ENCODE peak calls at places on chromosomes 5 and 9, in seven cellular contexts. L is psoas muscle, D is lung, B is breast epithelium, W is endothelial cell of umbilical vein, E is body of pancreas, H is left ventricle myocardium inferior. M is an unnamed sample.

GRCh38 chr5:154038241-154038603 is 488 bp downstream of the FAM114A2 start:
- DNase-seq in L (no peak), D (no peak), B (no peak), W (no peak), E (peak; percentile 37), H (no peak), M (no peak)

GRCh38 chr9:104177003-104177611 is 83.0 kb downstream of the SMC2 start:
- DNase-seq in L (no peak), D (no peak), B (no peak), W (peak; percentile 14), E (peak; percentile 32), H (no peak), M (peak; percentile 28)

GRCh38 chr5:143023447-143024096 is 253.4 kb downstream of the ARHGAP26 start:
- DNase-seq in L (peak; percentile 92), D (no peak), B (no peak), W (no peak), E (peak; percentile 25), H (peak; percentile 79), M (peak; percentile 30)

GRCh38 chr5:127519527-127519926 is 2.1 kb downstream of the PRRC1 start:
- DNase-seq in L (no peak), D (no peak), B (no peak), W (no peak), E (no peak), H (no peak), M (no peak)

GRCh38 chr5:140348104-140348503 is 1.7 kb upstream of the HBEGF start:
- DNase-seq in L (no peak), D (no peak), B (no peak), W (no peak), E (no peak), H (no peak), M (no peak)

GRCh38 chr9:127005770-127006314 is 91.3 kb downstream of the RALGPS1 start:
- DNase-seq in L (no peak), D (no peak), B (no peak), W (no peak), E (no peak), H (no peak), M (no peak)

GRCh38 chr9:83981126-83981871 is 694 bp downstream of the RMI1 start:
- DNase-seq in L (no peak), D (no peak), B (no peak), W (peak; percentile 64), E (peak; percentile 79), H (no peak), M (peak; percentile 28)

GRCh38 chr5:52801329-52801728 is 13.6 kb downstream of the ITGA1 start:
- DNase-seq in L (no peak), D (no peak), B (no peak), W (peak; percentile 48), E (no peak), H (no peak), M (no peak)

GRCh38 chr9:90826326-90827020 is 24.9 kb downstream of the SYK start:
- DNase-seq in L (no peak), D (no peak), B (no peak), W (no peak), E (no peak), H (no peak), M (no peak)

GRCh38 chr5:78768781-78769380 is 120.3 kb upstream of the LHFPL2 start:
- DNase-seq in L (no peak), D (no peak), B (no peak), W (no peak), E (no peak), H (no peak), M (peak; percentile 37)

GRCh38 chr9:137294684-137295312 is 7.3 kb downstream of the NRARP start:
- DNase-seq in L (no peak), D (no peak), B (no peak), W (peak; percentile 66), E (no peak), H (no peak), M (no peak)

GRCh38 chr5:139514486-139514856 is 31.9 kb upstream of the STING1 start:
- DNase-seq in L (no peak), D (no peak), B (no peak), W (no peak), E (no peak), H (no peak), M (no peak)

GRCh38 chr5:107502711-107503110 is 168.0 kb downstream of the EFNA5 start:
- DNase-seq in L (no peak), D (no peak), B (no peak), W (no peak), E (no peak), H (no peak), M (no peak)

GRCh38 chr5:97102010-97102470 is 40.4 kb downstream of the LIX1 start:
- DNase-seq in L (no peak), D (no peak), B (no peak), W (no peak), E (no peak), H (no peak), M (no peak)

GRCh38 chr5:54909911-54910870 is 75.2 kb downstream of the ESM1 start:
- DNase-seq in L (no peak), D (no peak), B (no peak), W (peak; percentile 94), E (no peak), H (no peak), M (peak; percentile 41)

GRCh38 chr5:131148835-131149234 is 16.2 kb downstream of the HINT1 start:
- DNase-seq in L (no peak), D (no peak), B (no peak), W (no peak), E (no peak), H (no peak), M (no peak)

GRCh38 chr5:36701085-36701691 is 94.8 kb downstream of the SLC1A3 start:
- DNase-seq in L (no peak), D (no peak), B (no peak), W (no peak), E (no peak), H (no peak), M (peak; percentile 95)

GRCh38 chr5:167271061-167271460 is 1020.4 kb upstream of the WWC1 start:
- DNase-seq in L (no peak), D (no peak), B (no peak), W (no peak), E (no peak), H (no peak), M (no peak)

GRCh38 chr9:618478-618877 is 223.0 kb upstream of the DMRT1 start:
- DNase-seq in L (no peak), D (no peak), B (no peak), W (no peak), E (no peak), H (no peak), M (no peak)

GRCh38 chr5:111795142-111795541 is 38.1 kb upstream of the NREP start:
- DNase-seq in L (no peak), D (no peak), B (no peak), W (no peak), E (no peak), H (no peak), M (no peak)

GRCh38 chr9:126293522-126293889 is 33.1 kb upstream of the MVB12B start:
- DNase-seq in L (no peak), D (no peak), B (no peak), W (no peak), E (no peak), H (no peak), M (no peak)

GRCh38 chr9:119905706-119906105 is 536.5 kb upstream of the BRINP1 start:
- DNase-seq in L (no peak), D (no peak), B (no peak), W (no peak), E (no peak), H (no peak), M (no peak)

GRCh38 chr9:6417186-6417585 is 4.2 kb downstream of the UHRF2 start:
- DNase-seq in L (no peak), D (no peak), B (no peak), W (no peak), E (no peak), H (no peak), M (no peak)

GRCh38 chr9:2116073-2116472 is 100.9 kb downstream of the SMARCA2 start:
- DNase-seq in L (no peak), D (no peak), B (no peak), W (peak; percentile 17), E (no peak), H (no peak), M (peak; percentile 15)

GRCh38 chr9:106619211-106619610 is 243.8 kb upstream of the ZNF462 start:
- DNase-seq in L (no peak), D (no peak), B (no peak), W (no peak), E (no peak), H (no peak), M (peak; percentile 41)

DNA sequence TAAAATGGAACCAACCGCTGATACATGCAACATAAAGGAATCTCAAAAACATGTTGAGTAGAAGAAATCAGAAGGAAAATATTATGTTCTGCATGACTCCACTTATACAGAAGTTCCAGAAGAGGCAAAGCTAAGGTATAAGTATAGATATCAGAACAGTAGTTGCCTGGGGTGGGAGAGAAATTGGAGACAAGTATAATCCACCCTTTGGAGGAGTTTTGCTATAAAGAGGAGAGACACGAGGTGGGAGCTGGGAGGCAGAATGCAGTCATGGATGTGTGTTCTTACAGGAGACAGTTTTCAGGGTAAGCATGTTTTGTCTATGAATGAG is 72.3 kb downstream of the MED27 start:
- DNase-seq in L (no peak), D (no peak), B (no peak), W (no peak), E (no peak), H (no peak), M (no peak)
- TF ChIP-seq CTCF in L (no peak), D (no peak), B (no peak), W (no peak), E (no peak), H (no peak), M (no peak)

GRCh38 chr9:115413766-115414382 is 295.9 kb upstream of the TNC start:
- DNase-seq in L (no peak), D (no peak), B (no peak), W (no peak), E (no peak), H (no peak), M (no peak)
- H3K4me1 ChIP-seq in L (no peaks in the 10 kb centered on the region), D (no peaks in the 10 kb centered on the region), B (no peaks in the 10 kb centered on the region), W (no peaks in the 10 kb centered on the region), E (no peaks in the 10 kb centered on the region), H (no peaks in the 10 kb centered on the region), M (no peaks in the 10 kb centered on the region)

GRCh38 chr5:65035212-65036206 is 266.8 kb downstream of the CWC27 start:
- DNase-seq in L (peak; percentile 95), D (peak; percentile 86), B (peak; percentile 87), W (peak; percentile 95), E (peak; percentile 90), H (peak; percentile 90), M (peak; percentile 94)
- TF ChIP-seq CTCF in L (no peak), D (no peak), B (no peak), W (no peak), E (peak; percentile 30), H (peak; percentile 40), M (no peak)

GRCh38 chr9:35731415-35732184 is 395 bp downstream of the TLN1 start:
- DNase-seq in L (no peak), D (no peak), B (no peak), W (no peak), E (no peak), H (no peak), M (no peak)

GRCh38 chr9:35734096-35734495 is 1.6 kb downstream of the CREB3 start:
- DNase-seq in L (no peak), D (no peak), B (no peak), W (no peak), E (no peak), H (no peak), M (no peak)

GRCh38 chr9:35730486-35730854 is 1.5 kb downstream of the TLN1 start:
- DNase-seq in L (no peak), D (no peak), B (no peak), W (no peak), E (no peak), H (no peak), M (no peak)

GRCh38 chr9:35732185-35733108 is at the start of the genes CREB3 and TLN1:
- DNase-seq in L (peak; percentile 99), D (peak; percentile 99), B (peak; percentile 96), W (peak; percentile 99), E (peak; percentile 98), H (peak; percentile 98), M (peak; percentile 98)

GRCh38 chr9:35733109-35733541 is 659 bp downstream of the CREB3 start:
- DNase-seq in L (no peak), D (peak; percentile 51), B (no peak), W (peak; percentile 70), E (peak; percentile 31), H (no peak), M (peak; percentile 54)
- H3K4me1 ChIP-seq in L (peaks cover 39% of the 10 kb centered on the region), D (peaks cover 14% of the 10 kb centered on the region), B (peaks cover 19% of the 10 kb centered on the region), W (peaks cover 46% of the 10 kb centered on the region), E (peaks cover 45% of the 10 kb centered on the region), H (peaks cover 71% of the 10 kb centered on the region), M (peaks cover 36% of the 10 kb centered on the region)

M was measured in cardiac muscle cell.